ENCODE peak calls at places on chromosome 22, in four cellular contexts. F, B, K and N are unnamed samples.
A peak's percentile ranks its signal among the peaks of the same experiment; 100 is the strongest.

GRCh38 chr22:19784396-19785175 is 24.0 kb downstream of the TBX1 start:
- DNase-seq in B (no peak), F (no peak), K (peak; percentile 49), N (no peak)

GRCh38 chr22:24741769-24742168 is 32.8 kb downstream of the PIWIL3 start:
- DNase-seq in B (no peak), K (no peak), F (no peak), N (no peak)

GRCh38 chr22:46747646-46748045 is 9.6 kb upstream of the CERK start:
- DNase-seq in F (no peak), K (no peak), B (no peak), N (no peak)

GRCh38 chr22:35342390-35342789 is 38.5 kb upstream of the HMOX1 start:
- DNase-seq in B (no peak), K (no peak), F (no peak), N (no peak)

GRCh38 chr22:49576241-49577141 is 251.2 kb downstream of the BRD1 start:
- DNase-seq in K (no peak), F (no peak), B (no peak), N (no peak)

GRCh38 chr22:39090426-39091064 is 6.5 kb upstream of the APOBEC3H start:
- DNase-seq in B (no peak), K (no peak), F (no peak), N (no peak)

GRCh38 chr22:45227645-45228400 is 12.9 kb downstream of the KIAA0930 start:
- DNase-seq in F (no peak), K (no peak), B (no peak), N (no peak)

GRCh38 chr22:49480896-49481650 is 346.6 kb downstream of the BRD1 start:
- DNase-seq in K (no peak), F (no peak), B (no peak), N (no peak)

GRCh38 chr22:45896153-45896951 is 80.6 kb downstream of the WNT7B start:
- DNase-seq in F (peak; percentile 77), B (no peak), K (peak; percentile 31), N (no peak)

GRCh38 chr22:39097098-39098020 is at the start of gene APOBEC3H:
- DNase-seq in B (no peak), F (peak; percentile 78), K (peak; percentile 53), N (no peak)

GRCh38 chr22:46572911-46573780 is 35.7 kb upstream of the CELSR1 start:
- DNase-seq in B (no peak), F (no peak), K (peak; percentile 40), N (no peak)

GRCh38 chr22:19635644-19636043 is 78.7 kb upstream of the SEPTIN5 start:
- DNase-seq in B (no peak), K (no peak), F (no peak), N (no peak)

GRCh38 chr22:40511604-40512003 is 124.9 kb downstream of the MRTFA start:
- DNase-seq in B (no peak), F (no peak), K (no peak), N (no peak)

GRCh38 chr22:27551402-27551801 is 250.2 kb downstream of the MN1 start:
- DNase-seq in K (no peak), F (no peak), B (no peak), N (no peak)

GRCh38 chr22:50674127-50674493 is 1.5 kb downstream of the SHANK3 start:
- DNase-seq in B (no peak), F (no peak), K (no peak), N (no peak)

GRCh38 chr22:40477683-40478348 is 107.4 kb downstream of the SGSM3 start:
- DNase-seq in K (no peak), B (no peak), F (no peak), N (no peak)

GRCh38 chr22:49331878-49332277 is 495.8 kb downstream of the BRD1 start:
- DNase-seq in F (peak; percentile 48), K (peak; percentile 22), B (no peak), N (no peak)

GRCh38 chr22:46614070-46614931 is 5.9 kb upstream of the GRAMD4 start:
- DNase-seq in B (no peak), F (no peak), K (no peak), N (no peak)

GRCh38 chr22:19605508-19606331 is 81.5 kb upstream of the CLDN5 start:
- DNase-seq in K (peak; percentile 91), F (no peak), B (no peak), N (no peak)

GRCh38 chr22:46937185-46937584 is 174.7 kb downstream of the TBC1D22A start:
- DNase-seq in K (no peak), F (no peak), B (no peak), N (no peak)

GRCh38 chr22:35903571-35904331 is 124.9 kb downstream of the RBFOX2 start:
- DNase-seq in K (no peak), B (no peak), F (no peak), N (no peak)

GRCh38 chr22:46537221-46537945 is at the start of gene CELSR1:
- DNase-seq in K (no peak), F (peak; percentile 94), B (no peak), N (no peak)

GRCh38 chr22:24474649-24475048 is 20.5 kb upstream of the UPB1 start:
- DNase-seq in F (no peak), K (no peak), B (no peak), N (no peak)

GRCh38 chr22:23688571-23688970 is 2.2 kb upstream of the RGL4 start:
- DNase-seq in F (no peak), K (no peak), B (no peak), N (no peak)

GRCh38 chr22:38327396-38327795 is 10.2 kb upstream of the CSNK1E start:
- DNase-seq in B (no peak), F (no peak), K (no peak), N (no peak)

GRCh38 chr22:19571207-19571795 is 47.1 kb upstream of the CLDN5 start:
- DNase-seq in B (peak; percentile 24), F (no peak), K (no peak), N (no peak)

GRCh38 chr22:40758390-40758789 is 60.8 kb downstream of the SLC25A17 start:
- DNase-seq in B (no peak), K (no peak), F (no peak), N (no peak)

GRCh38 chr22:45334528-45334927 is 24.8 kb downstream of the FAM118A start:
- DNase-seq in K (peak; percentile 59), B (no peak), F (no peak), N (no peak)

GRCh38 chr22:49440931-49441330 is 386.7 kb downstream of the BRD1 start:
- DNase-seq in K (no peak), F (no peak), B (no peak), N (no peak)

GRCh38 chr22:35043251-35043931 is 22.6 kb upstream of the ISX start:
- DNase-seq in K (no peak), F (no peak), B (no peak), N (no peak)

GRCh38 chr22:45754822-45755221 is 83.2 kb downstream of the ATXN10 start:
- DNase-seq in K (no peak), F (no peak), B (no peak), N (no peak)

GRCh38 chr22:50261615-50262459 is at the start of gene MAPK12:
- DNase-seq in F (no peak), K (no peak), B (no peak), N (no peak)

GRCh38 chr22:49951001-49951677 is 9.4 kb upstream of the PIM3 start:
- DNase-seq in B (no peak), F (peak; percentile 98), K (no peak), N (no peak)

GRCh38 chr22:33006220-33006954 is 51.8 kb downstream of the SYN3 start:
- DNase-seq in K (peak; percentile 64), B (no peak), F (no peak), N (no peak)
- TF ChIP-seq CTCF in K (no peak), B (no peak), F (no peak), N (no peak)

DNA sequence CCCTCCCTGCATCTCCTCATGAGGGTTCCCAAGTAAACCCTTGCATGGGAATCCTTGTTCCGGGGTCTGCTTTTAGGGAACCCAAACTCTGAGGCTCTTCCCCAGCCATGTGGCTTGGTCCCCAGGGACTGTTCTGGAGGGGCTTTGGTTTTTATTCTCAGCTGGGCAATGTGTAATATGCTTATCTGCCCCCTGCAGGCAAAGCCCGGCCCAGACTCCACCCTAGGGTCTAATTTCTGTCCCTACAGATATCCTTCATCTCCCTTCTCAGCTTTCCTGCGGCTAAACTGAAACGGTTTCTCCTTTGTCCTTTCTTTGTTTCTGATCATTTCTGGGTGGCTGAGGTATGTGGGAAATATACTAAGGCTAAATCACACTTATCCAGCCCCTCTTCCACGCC is 37.1 kb downstream of the TST start:
- DNase-seq in B (no peak), K (no peak), F (no peak), N (no peak)
- TF ChIP-seq CTCF in B (no peak), K (no peak), F (no peak), N (no peak)

GRCh38 chr22:22397875-22398524 is 110.5 kb downstream of the ZNF280B start:
- DNase-seq in B (no peak), F (no peak), K (no peak), N (no peak)

GRCh38 chr22:22396741-22397291 is 111.7 kb downstream of the ZNF280B start:
- DNase-seq in K (no peak), B (no peak), F (no peak), N (no peak)

GRCh38 chr22:22398530-22399327 is 109.8 kb downstream of the ZNF280B start:
- DNase-seq in F (no peak), B (no peak), K (no peak), N (no peak)

GRCh38 chr22:22395230-22395629 is 113.3 kb downstream of the ZNF280B start:
- DNase-seq in B (no peak), F (no peak), K (no peak), N (no peak)

DNA sequence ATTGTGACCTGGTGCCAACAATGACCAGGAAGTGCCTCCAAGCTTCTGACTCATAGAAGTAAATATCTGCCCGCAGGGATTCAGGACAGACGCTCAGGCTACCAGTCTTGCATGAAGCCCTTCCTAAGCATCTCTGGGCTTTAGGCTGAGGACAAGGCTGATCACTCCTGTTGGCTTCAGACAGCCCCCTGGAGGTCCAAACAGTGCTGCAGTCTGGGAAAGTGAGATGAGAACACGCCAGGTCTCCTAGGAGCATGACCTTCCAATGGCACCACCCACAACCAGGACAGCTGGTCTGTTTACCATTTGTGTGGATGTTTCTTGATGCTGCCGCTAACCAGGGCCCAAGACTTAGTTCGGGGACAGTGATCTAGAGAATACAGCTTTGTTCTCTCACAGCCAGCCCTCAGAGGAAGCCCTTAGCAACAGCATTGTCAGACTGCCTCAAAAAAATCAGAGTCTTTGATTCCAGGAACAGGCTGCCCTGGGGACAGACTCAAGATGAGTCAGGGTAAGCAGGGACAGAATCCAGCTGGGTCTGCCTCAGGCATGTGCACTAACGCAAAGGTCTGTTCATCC is 111.2 kb downstream of the ZNF280B start:
- DNase-seq in F (no peak), K (no peak), B (no peak), N (no peak)
- TF ChIP-seq CTCF in F (no peak), K (no peak), B (no peak), N (no peak)

GRCh38 chr22:17109113-17109865 is 11.9 kb downstream of the TMEM121B start:
- DNase-seq in B (no peak), F (no peak), K (no peak), N (no peak)
- TF ChIP-seq CTCF in B (no peak), F (no peak), K (no peak), N (no peak)

GRCh38 chr22:48319321-48320047 is 1508.2 kb downstream of the BRD1 start:
- DNase-seq in F (peak; percentile 46), K (peak; percentile 60), B (no peak), N (no peak)
- TF ChIP-seq CTCF in F (no peak), K (no peak), B (no peak), N (no peak)

GRCh38 chr22:30555282-30556210 is 9.0 kb upstream of the SEC14L6 start:
- DNase-seq in F (no peak), K (no peak), B (no peak), N (no peak)
- TF ChIP-seq CTCF in F (no peak), K (no peak), B (no peak), N (no peak)